ENCODE peak calls at places on chromosomes 12 and 14, in eight cellular contexts. I is mesendoderm, O is H9, X is MM.1S, T is PC-3, M is colonic mucosa, C is IMR-90, L is mesenchymal stem cell. A is an unnamed sample.

GRCh38 chr12:94650143-94651056 is at the start of gene TMCC3:
- DNase-seq in I (peak; percentile 41), O (peak; percentile 58), X (peak; percentile 80), T (peak; percentile 68), M (peak; percentile 65), C (no peak), L (peak; percentile 17), A (peak; percentile 20)

GRCh38 chr14:64951291-64951690 is 8.7 kb upstream of the GPX2 start:
- DNase-seq in I (no peak), O (no peak), X (no peak), T (no peak), M (no peak), C (no peak), L (no peak), A (no peak)

GRCh38 chr14:101224356-101225115 is 321.0 kb upstream of the RTL1 start:
- DNase-seq in I (no peak), O (peak; percentile 26), X (no peak), T (no peak), M (peak; percentile 11), C (no peak), L (no peak), A (no peak)

GRCh38 chr14:64196668-64197411 is 97.3 kb downstream of the ESR2 start:
- DNase-seq in I (peak; percentile 83), O (peak; percentile 67), X (no peak), T (no peak), M (no peak), C (peak; percentile 64), L (peak; percentile 93), A (peak; percentile 39)

GRCh38 chr12:92702754-92703679 is at the start of gene PLEKHG7:
- DNase-seq in I (no peak), O (no peak), X (peak; percentile 88), T (no peak), M (peak; percentile 52), C (no peak), L (no peak), A (no peak)

GRCh38 chr12:131552167-131552863 is 158.6 kb upstream of the SFSWAP start:
- DNase-seq in I (no peak), O (no peak), X (no peak), T (no peak), M (no peak), C (no peak), L (no peak), A (no peak)

GRCh38 chr14:91113829-91114078 is at the start of gene DGLUCY:
- DNase-seq in I (no peak), O (no peak), X (peak; percentile 83), T (no peak), M (peak; percentile 87), C (peak; percentile 75), L (peak; percentile 77), A (peak; percentile 78)

GRCh38 chr12:124191024-124191359 is 103.9 kb upstream of the RFLNA start:
- DNase-seq in I (peak; percentile 88), O (no peak), X (no peak), T (peak; percentile 21), M (no peak), C (no peak), L (peak; percentile 29), A (no peak)

GRCh38 chr14:96260341-96260821 is 4.4 kb downstream of the BDKRB1 start:
- DNase-seq in I (no peak), O (no peak), X (no peak), T (peak; percentile 59), M (no peak), C (peak; percentile 77), L (peak; percentile 86), A (peak; percentile 98)

GRCh38 chr14:31024577-31025334 is 693 bp upstream of the AP4S1 start:
- DNase-seq in I (no peak), O (no peak), X (no peak), T (peak; percentile 51), M (no peak), C (peak; percentile 41), L (peak; percentile 47), A (peak; percentile 41)

GRCh38 chr14:68358978-68359861 is 433.6 kb downstream of the ZFP36L1 start:
- DNase-seq in I (no peak), O (no peak), X (no peak), T (no peak), M (no peak), C (no peak), L (no peak), A (no peak)

GRCh38 chr14:98112211-98112780 is 1159.7 kb downstream of the BCL11B start:
- DNase-seq in I (no peak), O (no peak), X (no peak), T (no peak), M (no peak), C (no peak), L (no peak), A (peak; percentile 7)

GRCh38 chr12:96225994-96226399 is 31.8 kb downstream of the ELK3 start:
- DNase-seq in I (no peak), O (no peak), X (no peak), T (no peak), M (no peak), C (no peak), L (no peak), A (no peak)

GRCh38 chr14:60102389-60102788 is 10.7 kb downstream of the PCNX4 start:
- DNase-seq in I (no peak), O (no peak), X (no peak), T (peak; percentile 73), M (no peak), C (peak; percentile 91), L (peak; percentile 65), A (peak; percentile 93)

GRCh38 chr14:79077096-79077495 is 906.9 kb downstream of the NRXN3 start:
- DNase-seq in I (no peak), O (no peak), X (no peak), T (peak; percentile 37), M (no peak), C (no peak), L (no peak), A (no peak)

GRCh38 chr12:28374556-28374955 is 184.3 kb downstream of the CCDC91 start:
- DNase-seq in I (peak; percentile 5), O (no peak), X (no peak), T (peak; percentile 23), M (no peak), C (peak; percentile 74), L (no peak), A (peak; percentile 70)

GRCh38 chr14:76761849-76762616 is 765 bp downstream of the VASH1 start:
- DNase-seq in I (no peak), O (peak; percentile 23), X (no peak), T (no peak), M (peak; percentile 20), C (no peak), L (no peak), A (no peak)

GRCh38 chr12:84375472-84375871 is 537.1 kb downstream of the SLC6A15 start:
- DNase-seq in I (no peak), O (no peak), X (no peak), T (peak; percentile 25), M (no peak), C (peak; percentile 90), L (peak; percentile 18), A (peak; percentile 90)

GRCh38 chr12:53579545-53579955 is 46.6 kb downstream of the ATF7 start:
- DNase-seq in I (no peak), O (no peak), X (no peak), T (no peak), M (no peak), C (no peak), L (no peak), A (no peak)

GRCh38 chr12:107992870-107993451 is 136.1 kb upstream of the WSCD2 start:
- DNase-seq in I (peak; percentile 85), O (peak; percentile 79), X (peak; percentile 64), T (peak; percentile 66), M (peak; percentile 17), C (peak; percentile 18), L (peak; percentile 5), A (peak; percentile 1)

GRCh38 chr12:116432321-116432750 is 126.8 kb upstream of the MAP1LC3B2 start:
- DNase-seq in I (peak; percentile 52), O (no peak), X (no peak), T (no peak), M (no peak), C (peak; percentile 50), L (peak; percentile 51), A (peak; percentile 92)

GRCh38 chr12:116435984-116436383 is 123.2 kb upstream of the MAP1LC3B2 start:
- DNase-seq in I (no peak), O (no peak), X (no peak), T (no peak), M (no peak), C (no peak), L (no peak), A (no peak)

GRCh38 chr12:116430911-116431565 is 128.1 kb upstream of the MAP1LC3B2 start:
- DNase-seq in I (peak; percentile 80), O (no peak), X (no peak), T (no peak), M (no peak), C (no peak), L (no peak), A (no peak)

GRCh38 chr12:116434155-116435065 is 124.8 kb upstream of the MAP1LC3B2 start:
- DNase-seq in I (peak; percentile 95), O (peak; percentile 89), X (no peak), T (peak; percentile 95), M (peak; percentile 82), C (peak; percentile 92), L (peak; percentile 98), A (peak; percentile 88)

DNA sequence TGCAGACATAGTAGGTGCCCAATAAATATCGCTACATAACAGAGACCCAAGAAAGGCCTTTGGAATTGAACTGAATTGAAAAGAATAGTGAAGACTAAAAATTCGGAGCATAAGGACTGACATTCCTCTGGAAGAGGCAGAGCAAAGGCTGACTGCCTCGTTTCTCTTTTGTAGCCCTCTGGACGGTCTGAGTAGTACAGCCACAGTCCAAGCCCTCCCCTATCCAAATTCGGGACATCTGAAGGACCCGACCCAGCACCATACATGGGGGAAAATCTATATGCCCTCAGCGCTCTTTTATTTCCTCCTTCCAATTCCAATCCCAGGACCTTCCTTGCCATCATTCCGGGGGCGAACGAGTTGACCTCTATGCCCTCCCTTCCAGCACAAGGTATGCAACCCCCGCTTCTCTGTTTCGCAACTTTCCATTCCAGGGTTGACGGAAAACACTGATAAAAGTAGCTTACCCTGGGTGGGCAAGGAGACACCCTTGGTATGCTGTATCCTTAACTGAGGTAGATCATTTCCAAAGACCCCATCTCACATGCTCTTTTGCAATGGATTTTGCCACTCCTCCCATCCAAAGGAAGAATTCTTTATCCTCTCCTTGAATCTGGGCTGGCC is 127.4 kb upstream of the MAP1LC3B2 start:
- DNase-seq in I (peak; percentile 55), O (no peak), X (no peak), T (no peak), M (no peak), C (no peak), L (no peak), A (no peak)
- H3K27ac ChIP-seq in I (peak overlapping the region; percentile 9), O (no peak overlapping the region), X (no peak overlapping the region), T (no peak overlapping the region), M (no peak overlapping the region), C (no peak overlapping the region), L (no peak overlapping the region), A (no peak overlapping the region)

GRCh38 chr14:73717998-73718741 is 4.0 kb upstream of the PNMA1 start:
- DNase-seq in I (peak; percentile 83), O (peak; percentile 70), X (no peak), T (peak; percentile 1), M (peak; percentile 29), C (peak; percentile 76), L (no peak), A (peak; percentile 60)
- H3K9ac ChIP-seq in I (peak overlapping the region; percentile 69), O (peak overlapping the region; percentile 49), X (no peak overlapping the region), T (no peak overlapping the region), M (peak overlapping the region; percentile 26), C (peak overlapping the region; percentile 12), L (no peak overlapping the region), A (no peak overlapping the region)

GRCh38 chr12:71240941-71241340 is 83.1 kb upstream of the TSPAN8 start:
- DNase-seq in I (no peak), O (no peak), X (no peak), T (no peak), M (no peak), C (no peak), L (no peak), A (no peak)
- H3K27ac ChIP-seq in I (no peak overlapping the region), O (no peak overlapping the region), X (no peak overlapping the region), T (no peak overlapping the region), M (no peak overlapping the region), C (no peak overlapping the region), L (no peak overlapping the region), A (no peak overlapping the region)

GRCh38 chr14:70823281-70823680 is 14.0 kb upstream of the MAP3K9 start:
- DNase-seq in I (no peak), O (no peak), X (no peak), T (no peak), M (no peak), C (no peak), L (no peak), A (no peak)
- H3K9ac ChIP-seq in I (peak overlapping the region; percentile 70), O (peak overlapping the region; percentile 0), X (no peak overlapping the region), T (no peak overlapping the region), M (no peak overlapping the region), C (no peak overlapping the region), L (peak overlapping the region; percentile 79), A (no peak overlapping the region)

A was measured in fibroblast of lung.